ENCODE peak calls at places on chromosomes 11 and 22, in four cellular contexts. S is adrenal gland; J is CD4-positive, CD25-positive, alpha-beta regulatory T cell; T is naive thymus-derived CD4-positive, alpha-beta T cell. D is an unnamed sample. For H3K4me1 and H3K27me3, the result is how much of the 10 kb centered on the place peaks cover.

GRCh38 chr11:118295199-118295598 is 9.3 kb upstream of the CD3E start:
- DNase-seq in S (no peak), J (no peak), T (no peak), D (no peak)

GRCh38 chr11:78313898-78314297 is 103.7 kb downstream of the GAB2 start:
- DNase-seq in S (no peak), J (no peak), T (no peak), D (no peak)

GRCh38 chr22:22342697-22343602 is 98.4 kb downstream of the VPREB1 start:
- DNase-seq in S (peak), J (peak), T (peak), D (peak)

GRCh38 chr11:72100462-72100861 is 2.6 kb downstream of the LAMTOR1 start:
- DNase-seq in S (no peak), J (no peak), T (no peak), D (peak)

GRCh38 chr11:117796456-117797428 is at the start of gene DSCAML1:
- DNase-seq in S (no peak), J (peak), T (peak), D (no peak)

GRCh38 chr22:31829505-31829904 is 75.7 kb downstream of the DEPDC5 start:
- DNase-seq in S (peak), J (no peak), T (no peak), D (no peak)

GRCh38 chr11:34148504-34149165 is 43.2 kb downstream of the NAT10 start:
- DNase-seq in S (no peak), J (no peak), T (no peak), D (no peak)

GRCh38 chr11:7538023-7538422 is 24.2 kb downstream of the PPFIBP2 start:
- DNase-seq in S (peak), J (no peak), T (no peak), D (no peak)

DNA sequence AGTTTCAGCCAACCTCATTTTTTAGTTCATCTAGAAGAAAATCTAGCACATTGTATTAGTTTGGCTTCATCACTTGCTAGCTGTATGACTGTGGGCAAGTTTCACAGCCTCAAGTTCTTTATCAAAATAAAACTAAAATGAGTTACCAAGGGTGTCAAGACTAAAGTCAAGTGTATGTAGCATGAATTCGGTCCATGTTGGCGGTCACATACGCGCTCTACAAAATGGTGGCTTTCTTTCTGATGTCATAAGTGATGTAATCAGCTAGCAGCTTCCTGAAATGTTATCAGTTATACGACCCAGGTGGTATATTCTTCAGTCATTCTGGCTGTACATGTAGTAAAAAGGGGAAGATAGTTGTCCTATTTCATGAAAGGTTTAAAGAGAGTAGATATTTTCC is 50.5 kb downstream of the POLD3 start:
- DNase-seq in S (no peak), J (no peak), T (no peak), D (no peak)
- H3K4me1 ChIP-seq in S (under half), J (under half), T (under half), D (under half)

GRCh38 chr11:59813364-59813763 is 2.8 kb upstream of the MRPL16 start:
- DNase-seq in S (no peak), J (no peak), T (no peak), D (no peak)

GRCh38 chr11:59810911-59811259 is 307 bp upstream of the MRPL16 start:
- DNase-seq in S (no peak), J (no peak), T (no peak), D (no peak)

GRCh38 chr11:59818572-59818971 is 8.0 kb upstream of the MRPL16 start:
- DNase-seq in S (no peak), J (no peak), T (no peak), D (no peak)

GRCh38 chr11:59812220-59812619 is 1.6 kb upstream of the MRPL16 start:
- DNase-seq in S (no peak), J (no peak), T (no peak), D (no peak)

GRCh38 chr11:59815754-59816153 is 5.2 kb upstream of the MRPL16 start:
- DNase-seq in S (no peak), J (no peak), T (no peak), D (no peak)
- H3K27me3 ChIP-seq in S (under half), J (under half), T (under half), D (under half)

DNA sequence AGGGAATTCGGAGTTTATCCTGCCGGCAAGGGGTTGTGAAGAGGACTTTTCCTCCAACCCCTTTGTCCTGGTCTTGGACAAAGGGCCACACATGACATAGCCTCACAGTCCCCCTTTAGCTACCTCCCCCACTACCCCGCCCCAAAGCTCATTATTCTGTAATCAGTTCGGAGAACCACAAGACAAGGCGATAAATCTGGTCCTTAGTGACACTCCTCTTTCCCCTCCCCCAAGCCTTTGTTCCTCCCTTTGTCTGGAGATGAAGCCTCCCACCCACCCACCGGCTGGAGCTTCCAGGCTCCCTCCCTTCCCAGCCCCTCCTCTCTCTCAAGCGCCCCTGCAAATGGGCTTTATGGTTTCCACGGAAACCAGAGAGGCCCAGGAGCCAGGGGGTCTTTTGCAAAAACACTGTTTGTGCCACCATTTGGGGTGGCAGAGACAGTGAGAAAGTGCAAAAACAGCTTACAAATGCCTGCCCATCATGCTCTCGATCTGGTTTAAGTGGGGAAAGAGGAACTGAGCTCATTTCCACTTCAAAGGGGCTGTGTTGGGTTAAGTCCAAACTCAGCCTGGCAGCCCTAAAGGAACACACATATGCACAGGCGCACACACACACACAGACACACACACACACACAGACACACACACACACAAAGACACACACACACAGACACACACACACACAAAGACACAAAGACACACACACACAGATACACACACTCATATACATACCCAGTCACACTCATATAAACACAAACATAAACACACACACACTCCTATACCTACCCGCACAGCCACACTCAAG is 23.6 kb downstream of the APLNR start:
- DNase-seq in S (no peak), J (no peak), T (no peak), D (no peak)
- H3K27ac ChIP-seq in S (no peak), J (no peak), T (no peak), D (no peak)

GRCh38 chr11:81887671-81888070 is 846.0 kb downstream of the FAM181B start:
- DNase-seq in S (no peak), J (no peak), T (no peak), D (no peak)
- H3K4me1 ChIP-seq in S (under half), J (under half), T (under half), D (under half)

GRCh38 chr11:19199766-19200165 is 2.0 kb downstream of the CSRP3 start:
- DNase-seq in S (no peak), J (no peak), T (no peak), D (no peak)
- H3K27me3 ChIP-seq in S (under half), J (under half), T (under half), D (under half)

GRCh38 chr22:27576815-27577564 is 224.6 kb downstream of the MN1 start:
- DNase-seq in S (peak), J (no peak), T (no peak), D (no peak)
- H3K27ac ChIP-seq in S (no peak), J (no peak), T (no peak), D (no peak)

GRCh38 chr22:47057916-47058585 is 295.6 kb downstream of the TBC1D22A start:
- DNase-seq in S (no peak), J (no peak), T (no peak), D (peak)
- H3K4me1 ChIP-seq in S (under half), J (under half), T (under half), D (under half)

GRCh38 chr11:92767416-92767815 is 202.0 kb upstream of the MTNR1B start:
- DNase-seq in S (no peak), J (no peak), T (no peak), D (no peak)
- H3K27me3 ChIP-seq in S (under half), J (under half), T (under half), D (under half)

D was measured in upper lobe of left lung.